ENCODE peak calls at places on chromosomes 3 and 15, in ten cellular contexts. One of them, this sample, is unnamed.

GRCh38 chr3:58463181-58463941 is 28.5 kb upstream of the KCTD6 start:
- DNase-seq in HCT116: peak; percentile 76
- DNase-seq in left lung: peak; percentile 78
- DNase-seq in keratinocyte: peak; percentile 60
- DNase-seq in CD8-positive, alpha-beta memory T cell: peak; percentile 36
- DNase-seq in HL-60: peak; percentile 69
- DNase-seq in cardiac muscle cell: peak; percentile 85
- DNase-seq in esophagus squamous epithelium: peak; percentile 5
- DNase-seq in CD4-positive, CD25-positive, alpha-beta regulatory T cell: peak; percentile 63
- DNase-seq in brain microvascular endothelial cell: peak; percentile 85
- DNase-seq in this sample: peak; percentile 84

GRCh38 chr3:111326144-111326995 is 215.6 kb upstream of the CD96 start:
- DNase-seq in HCT116: no peak
- DNase-seq in left lung: no peak
- DNase-seq in keratinocyte: no peak
- DNase-seq in CD8-positive, alpha-beta memory T cell: no peak
- DNase-seq in HL-60: no peak
- DNase-seq in cardiac muscle cell: peak; percentile 43
- DNase-seq in esophagus squamous epithelium: no peak
- DNase-seq in CD4-positive, CD25-positive, alpha-beta regulatory T cell: peak; percentile 30
- DNase-seq in brain microvascular endothelial cell: no peak
- DNase-seq in this sample: no peak

GRCh38 chr3:14914777-14915113 is 32.6 kb upstream of the NR2C2 start:
- DNase-seq in HCT116: no peak
- DNase-seq in left lung: no peak
- DNase-seq in keratinocyte: no peak
- DNase-seq in CD8-positive, alpha-beta memory T cell: no peak
- DNase-seq in HL-60: no peak
- DNase-seq in cardiac muscle cell: no peak
- DNase-seq in esophagus squamous epithelium: no peak
- DNase-seq in CD4-positive, CD25-positive, alpha-beta regulatory T cell: no peak
- DNase-seq in brain microvascular endothelial cell: no peak
- DNase-seq in this sample: no peak

GRCh38 chr15:57506422-57506821 is 85.3 kb upstream of the MYZAP start:
- DNase-seq in HCT116: no peak
- DNase-seq in left lung: no peak
- DNase-seq in keratinocyte: no peak
- DNase-seq in CD8-positive, alpha-beta memory T cell: no peak
- DNase-seq in HL-60: no peak
- DNase-seq in cardiac muscle cell: no peak
- DNase-seq in esophagus squamous epithelium: no peak
- DNase-seq in CD4-positive, CD25-positive, alpha-beta regulatory T cell: no peak
- DNase-seq in brain microvascular endothelial cell: no peak
- DNase-seq in this sample: no peak

GRCh38 chr3:47803478-47804025 is 614 bp downstream of the DHX30 start:
- DNase-seq in HCT116: no peak
- DNase-seq in left lung: no peak
- DNase-seq in keratinocyte: no peak
- DNase-seq in CD8-positive, alpha-beta memory T cell: no peak
- DNase-seq in HL-60: peak; percentile 57
- DNase-seq in cardiac muscle cell: no peak
- DNase-seq in esophagus squamous epithelium: no peak
- DNase-seq in CD4-positive, CD25-positive, alpha-beta regulatory T cell: peak; percentile 40
- DNase-seq in brain microvascular endothelial cell: no peak
- DNase-seq in this sample: no peak

GRCh38 chr3:29514912-29515311 is 234.0 kb downstream of the RBMS3 start:
- DNase-seq in HCT116: no peak
- DNase-seq in left lung: no peak
- DNase-seq in keratinocyte: no peak
- DNase-seq in CD8-positive, alpha-beta memory T cell: no peak
- DNase-seq in HL-60: no peak
- DNase-seq in cardiac muscle cell: no peak
- DNase-seq in esophagus squamous epithelium: no peak
- DNase-seq in CD4-positive, CD25-positive, alpha-beta regulatory T cell: no peak
- DNase-seq in brain microvascular endothelial cell: no peak
- DNase-seq in this sample: no peak

GRCh38 chr3:139327861-139328260 is 16.0 kb upstream of the MRPS22 start:
- DNase-seq in HCT116: no peak
- DNase-seq in left lung: no peak
- DNase-seq in keratinocyte: no peak
- DNase-seq in CD8-positive, alpha-beta memory T cell: no peak
- DNase-seq in HL-60: no peak
- DNase-seq in cardiac muscle cell: no peak
- DNase-seq in esophagus squamous epithelium: no peak
- DNase-seq in CD4-positive, CD25-positive, alpha-beta regulatory T cell: no peak
- DNase-seq in brain microvascular endothelial cell: no peak
- DNase-seq in this sample: no peak

GRCh38 chr3:184337315-184337714 is at the start of gene FAM131A:
- DNase-seq in HCT116: no peak
- DNase-seq in left lung: no peak
- DNase-seq in keratinocyte: no peak
- DNase-seq in CD8-positive, alpha-beta memory T cell: no peak
- DNase-seq in HL-60: no peak
- DNase-seq in cardiac muscle cell: peak; percentile 49
- DNase-seq in esophagus squamous epithelium: no peak
- DNase-seq in CD4-positive, CD25-positive, alpha-beta regulatory T cell: no peak
- DNase-seq in brain microvascular endothelial cell: no peak
- DNase-seq in this sample: no peak

GRCh38 chr3:154904328-154904727 is 175.8 kb upstream of the MME start:
- DNase-seq in HCT116: peak; percentile 33
- DNase-seq in left lung: no peak
- DNase-seq in keratinocyte: no peak
- DNase-seq in CD8-positive, alpha-beta memory T cell: no peak
- DNase-seq in HL-60: no peak
- DNase-seq in cardiac muscle cell: peak; percentile 38
- DNase-seq in esophagus squamous epithelium: no peak
- DNase-seq in CD4-positive, CD25-positive, alpha-beta regulatory T cell: no peak
- DNase-seq in brain microvascular endothelial cell: peak; percentile 16
- DNase-seq in this sample: no peak

GRCh38 chr3:193732827-193733226 is 139.8 kb downstream of the OPA1 start:
- DNase-seq in HCT116: no peak
- DNase-seq in left lung: no peak
- DNase-seq in keratinocyte: no peak
- DNase-seq in CD8-positive, alpha-beta memory T cell: no peak
- DNase-seq in HL-60: no peak
- DNase-seq in cardiac muscle cell: no peak
- DNase-seq in esophagus squamous epithelium: no peak
- DNase-seq in CD4-positive, CD25-positive, alpha-beta regulatory T cell: no peak
- DNase-seq in brain microvascular endothelial cell: no peak
- DNase-seq in this sample: no peak

GRCh38 chr3:48598323-48599076 is 3.4 kb upstream of the COL7A1 start:
- DNase-seq in HCT116: no peak
- DNase-seq in left lung: no peak
- DNase-seq in keratinocyte: peak; percentile 99
- DNase-seq in CD8-positive, alpha-beta memory T cell: no peak
- DNase-seq in HL-60: no peak
- DNase-seq in cardiac muscle cell: peak; percentile 95
- DNase-seq in esophagus squamous epithelium: no peak
- DNase-seq in CD4-positive, CD25-positive, alpha-beta regulatory T cell: no peak
- DNase-seq in brain microvascular endothelial cell: peak; percentile 84
- DNase-seq in this sample: no peak

GRCh38 chr15:67900621-67901147 is 60.8 kb upstream of the RNU6-1 start:
- DNase-seq in HCT116: no peak
- DNase-seq in left lung: no peak
- DNase-seq in keratinocyte: no peak
- DNase-seq in CD8-positive, alpha-beta memory T cell: no peak
- DNase-seq in HL-60: no peak
- DNase-seq in cardiac muscle cell: no peak
- DNase-seq in esophagus squamous epithelium: no peak
- DNase-seq in CD4-positive, CD25-positive, alpha-beta regulatory T cell: no peak
- DNase-seq in brain microvascular endothelial cell: no peak
- DNase-seq in this sample: no peak

DNA sequence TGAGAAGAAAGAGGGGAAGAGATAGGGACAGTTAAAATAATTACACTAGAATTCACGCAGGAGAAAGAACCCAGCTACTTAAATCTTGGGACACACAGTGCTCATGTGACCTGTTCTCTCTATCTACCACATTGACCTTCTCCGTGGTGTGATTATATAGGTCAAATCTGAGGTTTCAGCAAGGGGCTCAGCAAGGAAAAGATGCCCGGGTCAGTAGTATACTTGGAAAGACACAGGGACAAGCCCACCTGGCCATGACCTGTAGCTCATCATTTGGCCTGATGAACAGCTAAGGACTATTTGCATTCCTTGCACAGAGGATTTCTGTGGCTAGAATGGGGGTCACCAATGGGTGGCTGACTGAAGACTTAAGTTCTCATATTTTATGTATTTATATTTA is 71.9 kb downstream of the SSR3 start:
- DNase-seq in HCT116: no peak
- DNase-seq in left lung: no peak
- DNase-seq in keratinocyte: no peak
- DNase-seq in CD8-positive, alpha-beta memory T cell: no peak
- DNase-seq in HL-60: no peak
- DNase-seq in cardiac muscle cell: no peak
- DNase-seq in esophagus squamous epithelium: no peak
- DNase-seq in CD4-positive, CD25-positive, alpha-beta regulatory T cell: no peak
- DNase-seq in brain microvascular endothelial cell: no peak
- DNase-seq in this sample: no peak
- H3K27ac ChIP-seq in HCT116: no peak overlapping the region
- H3K27ac ChIP-seq in left lung: no peak overlapping the region
- H3K27ac ChIP-seq in keratinocyte: no peak overlapping the region
- H3K27ac ChIP-seq in CD8-positive, alpha-beta memory T cell: peak overlapping the region; percentile 22
- H3K27ac ChIP-seq in HL-60: no peak overlapping the region
- H3K27ac ChIP-seq in cardiac muscle cell: no peak overlapping the region
- H3K27ac ChIP-seq in esophagus squamous epithelium: peak overlapping the region; percentile 79
- H3K27ac ChIP-seq in CD4-positive, CD25-positive, alpha-beta regulatory T cell: peak overlapping the region; percentile 90
- H3K27ac ChIP-seq in brain microvascular endothelial cell: no peak overlapping the region
- H3K27ac ChIP-seq in this sample: peak overlapping the region; percentile 21

GRCh38 chr15:101371519-101371918 is 76.5 kb upstream of the SNRPA1 start:
- DNase-seq in HCT116: no peak
- DNase-seq in left lung: no peak
- DNase-seq in keratinocyte: no peak
- DNase-seq in CD8-positive, alpha-beta memory T cell: no peak
- DNase-seq in HL-60: no peak
- DNase-seq in cardiac muscle cell: no peak
- DNase-seq in esophagus squamous epithelium: no peak
- DNase-seq in CD4-positive, CD25-positive, alpha-beta regulatory T cell: no peak
- DNase-seq in brain microvascular endothelial cell: no peak
- DNase-seq in this sample: no peak

GRCh38 chr15:101372960-101373525 is 78.0 kb upstream of the SNRPA1 start:
- DNase-seq in HCT116: no peak
- DNase-seq in left lung: no peak
- DNase-seq in keratinocyte: no peak
- DNase-seq in CD8-positive, alpha-beta memory T cell: no peak
- DNase-seq in HL-60: no peak
- DNase-seq in cardiac muscle cell: no peak
- DNase-seq in esophagus squamous epithelium: no peak
- DNase-seq in CD4-positive, CD25-positive, alpha-beta regulatory T cell: no peak
- DNase-seq in brain microvascular endothelial cell: no peak
- DNase-seq in this sample: no peak

GRCh38 chr15:101372149-101372577 is 77.1 kb upstream of the SNRPA1 start:
- DNase-seq in HCT116: no peak
- DNase-seq in left lung: no peak
- DNase-seq in keratinocyte: no peak
- DNase-seq in CD8-positive, alpha-beta memory T cell: no peak
- DNase-seq in HL-60: no peak
- DNase-seq in cardiac muscle cell: peak; percentile 40
- DNase-seq in esophagus squamous epithelium: no peak
- DNase-seq in CD4-positive, CD25-positive, alpha-beta regulatory T cell: no peak
- DNase-seq in brain microvascular endothelial cell: peak; percentile 20
- DNase-seq in this sample: no peak

GRCh38 chr15:101374326-101374725 is 79.3 kb upstream of the SNRPA1 start:
- DNase-seq in HCT116: no peak
- DNase-seq in left lung: no peak
- DNase-seq in keratinocyte: no peak
- DNase-seq in CD8-positive, alpha-beta memory T cell: no peak
- DNase-seq in HL-60: no peak
- DNase-seq in cardiac muscle cell: no peak
- DNase-seq in esophagus squamous epithelium: no peak
- DNase-seq in CD4-positive, CD25-positive, alpha-beta regulatory T cell: no peak
- DNase-seq in brain microvascular endothelial cell: no peak
- DNase-seq in this sample: no peak

DNA sequence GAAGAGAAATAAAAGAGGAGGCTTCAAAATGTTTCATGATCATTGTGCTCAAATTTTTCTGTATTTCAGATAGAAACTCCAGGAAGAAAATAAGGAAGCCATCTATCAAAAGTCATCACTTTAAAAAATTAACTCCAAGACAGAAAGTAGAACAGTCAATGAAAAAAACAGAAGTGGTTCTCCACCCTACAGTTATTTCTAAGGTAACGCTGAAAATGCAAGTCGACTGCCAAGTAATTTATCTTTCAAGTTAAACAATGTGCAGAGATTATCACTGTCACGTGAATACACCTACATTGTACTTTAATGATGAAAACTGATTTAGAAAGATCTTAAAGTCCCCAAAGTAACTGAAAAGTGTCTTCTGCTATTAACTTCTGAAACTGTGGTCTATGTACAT is 78.5 kb upstream of the SNRPA1 start:
- DNase-seq in HCT116: no peak
- DNase-seq in left lung: no peak
- DNase-seq in keratinocyte: no peak
- DNase-seq in CD8-positive, alpha-beta memory T cell: no peak
- DNase-seq in HL-60: no peak
- DNase-seq in cardiac muscle cell: no peak
- DNase-seq in esophagus squamous epithelium: no peak
- DNase-seq in CD4-positive, CD25-positive, alpha-beta regulatory T cell: no peak
- DNase-seq in brain microvascular endothelial cell: no peak
- DNase-seq in this sample: no peak
- H3K27ac ChIP-seq in HCT116: no peak overlapping the region
- H3K27ac ChIP-seq in left lung: no peak overlapping the region
- H3K27ac ChIP-seq in keratinocyte: no peak overlapping the region
- H3K27ac ChIP-seq in CD8-positive, alpha-beta memory T cell: no peak overlapping the region
- H3K27ac ChIP-seq in HL-60: no peak overlapping the region
- H3K27ac ChIP-seq in cardiac muscle cell: no peak overlapping the region
- H3K27ac ChIP-seq in esophagus squamous epithelium: no peak overlapping the region
- H3K27ac ChIP-seq in CD4-positive, CD25-positive, alpha-beta regulatory T cell: no peak overlapping the region
- H3K27ac ChIP-seq in brain microvascular endothelial cell: no peak overlapping the region
- H3K27ac ChIP-seq in this sample: no peak overlapping the region

DNA sequence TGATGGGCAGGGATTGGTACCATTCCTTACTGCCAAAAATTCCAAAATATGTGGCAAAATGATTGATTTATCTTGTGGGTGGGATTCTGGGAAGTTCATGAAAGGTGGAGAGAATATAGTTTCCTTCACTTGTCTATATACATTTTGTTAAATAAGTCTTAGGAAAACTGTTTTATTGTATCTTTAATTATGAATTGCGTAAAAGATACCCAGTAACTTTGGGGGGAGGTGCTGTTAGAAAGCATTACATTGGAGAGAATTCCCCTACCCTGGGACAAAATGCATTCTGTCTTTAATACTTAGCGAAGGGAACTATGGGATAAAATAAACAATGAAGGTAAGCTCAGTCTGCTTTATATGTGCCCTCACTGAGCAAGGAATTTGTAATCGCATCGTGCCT is 4.6 kb downstream of the SETD5 start:
- DNase-seq in HCT116: no peak
- DNase-seq in left lung: no peak
- DNase-seq in keratinocyte: no peak
- DNase-seq in CD8-positive, alpha-beta memory T cell: no peak
- DNase-seq in HL-60: no peak
- DNase-seq in cardiac muscle cell: no peak
- DNase-seq in esophagus squamous epithelium: no peak
- DNase-seq in CD4-positive, CD25-positive, alpha-beta regulatory T cell: no peak
- DNase-seq in brain microvascular endothelial cell: no peak
- DNase-seq in this sample: no peak
- H3K27ac ChIP-seq in HCT116: no peak overlapping the region
- H3K27ac ChIP-seq in left lung: peak overlapping the region; percentile 14
- H3K27ac ChIP-seq in keratinocyte: peak overlapping the region; percentile 99
- H3K27ac ChIP-seq in CD8-positive, alpha-beta memory T cell: no peak overlapping the region
- H3K27ac ChIP-seq in HL-60: no peak overlapping the region
- H3K27ac ChIP-seq in cardiac muscle cell: peak overlapping the region; percentile 99
- H3K27ac ChIP-seq in esophagus squamous epithelium: peak overlapping the region; percentile 99
- H3K27ac ChIP-seq in CD4-positive, CD25-positive, alpha-beta regulatory T cell: no peak overlapping the region
- H3K27ac ChIP-seq in brain microvascular endothelial cell: peak overlapping the region; percentile 39
- H3K27ac ChIP-seq in this sample: no peak overlapping the region

GRCh38 chr3:180306691-180307090 is 270.0 kb upstream of the PEX5L start:
- DNase-seq in HCT116: no peak
- DNase-seq in left lung: no peak
- DNase-seq in keratinocyte: peak; percentile 4
- DNase-seq in CD8-positive, alpha-beta memory T cell: no peak
- DNase-seq in HL-60: no peak
- DNase-seq in cardiac muscle cell: no peak
- DNase-seq in esophagus squamous epithelium: no peak
- DNase-seq in CD4-positive, CD25-positive, alpha-beta regulatory T cell: no peak
- DNase-seq in brain microvascular endothelial cell: no peak
- DNase-seq in this sample: no peak
- H3K27ac ChIP-seq in HCT116: no peak overlapping the region
- H3K27ac ChIP-seq in left lung: no peak overlapping the region
- H3K27ac ChIP-seq in keratinocyte: no peak overlapping the region
- H3K27ac ChIP-seq in CD8-positive, alpha-beta memory T cell: no peak overlapping the region
- H3K27ac ChIP-seq in HL-60: no peak overlapping the region
- H3K27ac ChIP-seq in cardiac muscle cell: no peak overlapping the region
- H3K27ac ChIP-seq in esophagus squamous epithelium: no peak overlapping the region
- H3K27ac ChIP-seq in CD4-positive, CD25-positive, alpha-beta regulatory T cell: no peak overlapping the region
- H3K27ac ChIP-seq in brain microvascular endothelial cell: no peak overlapping the region
- H3K27ac ChIP-seq in this sample: no peak overlapping the region

This sample was measured in upper lobe of right lung.